ENCODE peak calls at places on chromosomes 3 and 15, in eight cellular contexts. Z, O, Y, A, H, E, L and V are unnamed samples.

GRCh38 chr3:62874398-62875102 is 666 bp downstream of the CADPS start:
- DNase-seq in Z (no peak), O (no peak), Y (no peak), A (no peak), H (no peak), E (peak; percentile 13), L (no peak), V (no peak)

GRCh38 chr15:99547474-99547873 is 18.3 kb upstream of the MEF2A start:
- DNase-seq in Z (no peak), O (no peak), Y (no peak), A (no peak), H (no peak), E (no peak), L (no peak), V (no peak)

GRCh38 chr15:26864664-26865191 is 2.1 kb upstream of the GABRA5 start:
- DNase-seq in Z (peak; percentile 52), O (no peak), Y (no peak), A (peak; percentile 31), H (peak; percentile 10), E (no peak), L (no peak), V (no peak)

GRCh38 chr15:51846463-51847230 is 17.2 kb downstream of the TMOD3 start:
- DNase-seq in Z (peak; percentile 86), O (no peak), Y (no peak), A (no peak), H (peak; percentile 37), E (no peak), L (no peak), V (no peak)

GRCh38 chr3:193052294-193052693 is 134.6 kb upstream of the MB21D2 start:
- DNase-seq in Z (peak; percentile 31), O (no peak), Y (no peak), A (no peak), H (no peak), E (no peak), L (no peak), V (no peak)

GRCh38 chr15:42344763-42345162 is 14.5 kb upstream of the CAPN3 start:
- DNase-seq in Z (peak; percentile 90), O (no peak), Y (no peak), A (no peak), H (no peak), E (no peak), L (no peak), V (no peak)

GRCh38 chr15:62066663-62067447 is at the start of gene C2CD4A:
- DNase-seq in Z (peak; percentile 66), O (peak; percentile 87), Y (peak; percentile 95), A (peak; percentile 90), H (no peak), E (peak; percentile 54), L (peak; percentile 89), V (peak; percentile 52)

GRCh38 chr3:126116526-126116925 is 32.6 kb upstream of the SLC41A3 start:
- DNase-seq in Z (no peak), O (peak; percentile 34), Y (no peak), A (no peak), H (no peak), E (no peak), L (no peak), V (no peak)

GRCh38 chr15:94453227-94453626 is 221.9 kb downstream of the MCTP2 start:
- DNase-seq in Z (no peak), O (no peak), Y (no peak), A (no peak), H (no peak), E (no peak), L (no peak), V (no peak)

GRCh38 chr15:99925661-99926461 is 192.6 kb upstream of the LYSMD4 start:
- DNase-seq in Z (peak; percentile 11), O (peak; percentile 90), Y (peak; percentile 80), A (peak; percentile 77), H (no peak), E (peak; percentile 62), L (peak; percentile 97), V (peak; percentile 88)

GRCh38 chr15:34013746-34014145 is 25.3 kb downstream of the AVEN start:
- DNase-seq in Z (no peak), O (no peak), Y (no peak), A (no peak), H (no peak), E (no peak), L (no peak), V (no peak)

GRCh38 chr3:47961815-47962606 is 54.2 kb downstream of the MAP4 start:
- DNase-seq in Z (no peak), O (no peak), Y (peak; percentile 25), A (no peak), H (peak; percentile 18), E (no peak), L (no peak), V (no peak)

GRCh38 chr3:48656841-48657281 is 5.8 kb downstream of the CELSR3 start:
- DNase-seq in Z (no peak), O (no peak), Y (no peak), A (no peak), H (no peak), E (no peak), L (no peak), V (no peak)

GRCh38 chr3:144429719-144430121 is 458.1 kb downstream of the DIPK2A start:
- DNase-seq in Z (no peak), O (no peak), Y (no peak), A (no peak), H (no peak), E (no peak), L (no peak), V (no peak)

GRCh38 chr15:48823706-48824105 is 12.8 kb upstream of the CEP152 start:
- DNase-seq in Z (no peak), O (no peak), Y (no peak), A (no peak), H (no peak), E (no peak), L (no peak), V (no peak)

GRCh38 chr3:66476852-66477381 is 23.9 kb downstream of the LRIG1 start:
- DNase-seq in Z (no peak), O (no peak), Y (no peak), A (no peak), H (no peak), E (no peak), L (no peak), V (no peak)

GRCh38 chr15:41482070-41482469 is 11.6 kb upstream of the ITPKA start:
- DNase-seq in Z (no peak), O (no peak), Y (no peak), A (peak; percentile 29), H (no peak), E (no peak), L (no peak), V (no peak)

GRCh38 chr3:72391659-72392058 is 456.6 kb downstream of the SHQ1 start:
- DNase-seq in Z (peak; percentile 14), O (no peak), Y (no peak), A (no peak), H (no peak), E (no peak), L (no peak), V (no peak)

GRCh38 chr3:152405915-152406802 is 137.4 kb downstream of the MBNL1 start:
- DNase-seq in Z (peak; percentile 92), O (no peak), Y (no peak), A (no peak), H (no peak), E (no peak), L (no peak), V (no peak)

GRCh38 chr3:144810150-144810549 is 838.5 kb downstream of the DIPK2A start:
- DNase-seq in Z (no peak), O (no peak), Y (no peak), A (no peak), H (no peak), E (no peak), L (no peak), V (no peak)

GRCh38 chr3:129708328-129708861 is 101.9 kb upstream of the PLXND1 start:
- DNase-seq in Z (no peak), O (no peak), Y (no peak), A (no peak), H (no peak), E (no peak), L (no peak), V (no peak)

GRCh38 chr15:58318517-58318916 is 113.3 kb upstream of the LIPC start:
- DNase-seq in Z (no peak), O (no peak), Y (no peak), A (no peak), H (no peak), E (no peak), L (no peak), V (no peak)

GRCh38 chr15:48336940-48337339 is 5.7 kb downstream of the DUT start:
- DNase-seq in Z (peak; percentile 13), O (no peak), Y (no peak), A (no peak), H (peak; percentile 34), E (no peak), L (no peak), V (no peak)

DNA sequence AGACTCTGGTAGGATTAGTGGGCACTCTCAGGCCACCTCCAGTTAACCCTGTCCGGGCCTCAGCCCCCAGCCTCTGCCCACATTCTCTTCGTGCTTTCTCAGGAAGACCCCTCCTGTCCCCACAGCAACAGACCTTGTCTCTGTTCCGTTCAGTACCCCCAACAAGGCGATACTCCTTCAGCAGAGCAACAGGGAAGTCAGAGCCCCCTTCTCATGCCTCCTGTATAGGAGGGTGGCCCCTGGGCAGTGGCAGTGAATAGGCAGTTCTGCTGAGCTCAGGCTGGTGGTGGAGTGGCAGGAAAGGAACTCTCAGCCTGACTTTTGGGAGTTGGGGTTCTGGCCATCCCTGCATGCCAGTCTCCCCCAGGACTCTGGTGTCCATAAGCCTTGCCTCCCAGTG is 513 bp downstream of the SEMA3B start:
- DNase-seq in Z (no peak), O (no peak), Y (no peak), A (no peak), H (no peak), E (no peak), L (no peak), V (peak; percentile 25)
- H3K4me3 ChIP-seq in Z (no peak overlapping the region), O (peak overlapping the region; percentile 30), Y (peak overlapping the region; percentile 21), A (peak overlapping the region; percentile 40), H (no peak overlapping the region), E (peak overlapping the region; percentile 70), L (no peak overlapping the region), V (peak overlapping the region; percentile 60)

GRCh38 chr15:60374628-60375081 is 23.1 kb downstream of the ANXA2 start:
- DNase-seq in Z (peak; percentile 85), O (peak; percentile 58), Y (no peak), A (peak; percentile 77), H (no peak), E (no peak), L (no peak), V (peak; percentile 65)
- H3K4me1 ChIP-seq in Z (peaks cover 33% of the 10 kb centered on the region), O (no peaks in the 10 kb centered on the region), Y (peaks cover 23% of the 10 kb centered on the region), A (peaks cover 74% of the 10 kb centered on the region), H (no peaks in the 10 kb centered on the region), E (peaks cover 98% of the 10 kb centered on the region), L (peaks cover 22% of the 10 kb centered on the region), V (peaks cover 31% of the 10 kb centered on the region)

GRCh38 chr15:83207622-83208356 is at the start of gene HDGFL3:
- DNase-seq in Z (peak; percentile 72), O (peak; percentile 62), Y (peak; percentile 63), A (peak; percentile 46), H (peak; percentile 65), E (peak; percentile 69), L (peak; percentile 78), V (peak; percentile 75)
- TF ChIP-seq CTCF in Z (peak; percentile 8), O (no peak), Y (no peak), A (no peak), H (peak; percentile 40), E (no peak), L (no peak), V (no peak)

DNA sequence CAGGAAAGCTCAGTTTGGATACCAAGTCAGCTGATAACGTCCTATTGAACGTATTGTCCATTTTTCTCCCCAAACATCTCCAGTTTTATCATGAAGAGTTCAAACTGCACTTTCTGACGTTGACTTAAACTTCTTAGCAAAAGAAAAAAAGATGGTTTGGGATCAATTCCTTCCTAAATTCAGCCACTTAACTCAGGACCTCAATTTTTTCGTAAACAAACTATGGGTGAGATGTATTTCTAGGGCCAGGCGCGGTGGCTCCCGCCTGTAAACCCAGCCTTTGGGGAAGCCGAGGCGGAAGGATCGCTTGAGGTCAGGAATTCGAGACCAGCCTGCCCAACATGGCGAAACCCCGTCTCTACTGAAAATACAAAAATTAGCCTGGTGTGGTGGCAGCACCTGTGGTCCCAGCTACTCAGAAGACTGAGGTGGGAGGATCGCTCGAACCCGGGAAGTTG is 464 bp upstream of the MRPS25 start:
- DNase-seq in Z (no peak), O (no peak), Y (no peak), A (no peak), H (no peak), E (no peak), L (no peak), V (no peak)
- H3K4me3 ChIP-seq in Z (peak overlapping the region; percentile 85), O (peak overlapping the region; percentile 84), Y (peak overlapping the region; percentile 94), A (peak overlapping the region; percentile 92), H (peak overlapping the region; percentile 100), E (peak overlapping the region; percentile 81), L (peak overlapping the region; percentile 84), V (peak overlapping the region; percentile 69)